ENCODE peak calls at places on chromosomes 11 and 22, in eight cellular contexts. P is transverse colon, A is esophagus muscularis mucosa, X is uterus, M is K562, I is H54, R is testis, S is right lobe of liver. W is an unnamed sample.

GRCh38 chr22:47586946-47587345 is 824.5 kb downstream of the TBC1D22A start:
- DNase-seq in M (no peak), R (no peak), I (no peak), X (no peak), S (no peak), P (no peak), A (no peak), W (no peak)

GRCh38 chr11:70675697-70676374 is 277.5 kb downstream of the CTTN start:
- DNase-seq in P (peak), M (peak), A (no peak), R (no peak), S (no peak), I (no peak), X (no peak), W (peak)

GRCh38 chr22:26406118-26406517 is 22.9 kb upstream of the ASPHD2 start:
- DNase-seq in X (no peak), I (no peak), R (peak), A (no peak), S (no peak), P (no peak), M (no peak), W (no peak)

GRCh38 chr22:26666035-26666338 is 8.6 kb downstream of the MIAT start:
- DNase-seq in X (no peak), A (no peak), S (no peak), R (no peak), P (no peak), M (no peak), I (no peak), W (no peak)

GRCh38 chr11:132028380-132029240 is 658.2 kb downstream of the NTM start:
- DNase-seq in M (peak), P (peak), A (peak), S (no peak), I (peak), R (no peak), X (no peak), W (peak)

GRCh38 chr11:120558754-120559431 is 47.3 kb downstream of the GRIK4 start:
- DNase-seq in S (no peak), M (no peak), R (no peak), I (no peak), A (no peak), P (no peak), X (no peak), W (no peak)

GRCh38 chr11:47494996-47495855 is 46.3 kb upstream of the RAPSN start:
- DNase-seq in R (no peak), X (no peak), S (no peak), M (no peak), I (no peak), A (no peak), P (no peak), W (peak)

GRCh38 chr11:20739004-20739612 is 69.7 kb downstream of the NELL1 start:
- DNase-seq in M (no peak), R (no peak), I (no peak), S (no peak), A (no peak), X (no peak), P (no peak), W (no peak)

GRCh38 chr11:12815150-12815523 is 140.9 kb downstream of the TEAD1 start:
- DNase-seq in M (no peak), X (no peak), R (no peak), I (no peak), A (no peak), P (no peak), S (no peak), W (no peak)

GRCh38 chr22:43529954-43530863 is 118.4 kb downstream of the MPPED1 start:
- DNase-seq in P (no peak), X (no peak), S (no peak), R (no peak), I (no peak), M (no peak), A (no peak), W (no peak)

GRCh38 chr22:44408227-44409192 is 89.5 kb downstream of the RTL6 start:
- DNase-seq in A (no peak), P (no peak), I (no peak), S (no peak), R (peak), X (no peak), M (no peak), W (no peak)

GRCh38 chr11:88051386-88051785 is 123.9 kb downstream of the RAB38 start:
- DNase-seq in R (no peak), I (no peak), P (no peak), M (no peak), X (no peak), A (no peak), S (no peak), W (no peak)

GRCh38 chr22:43363580-43364435 is 20.6 kb upstream of the SCUBE1 start:
- DNase-seq in X (no peak), M (no peak), S (no peak), A (no peak), R (no peak), I (no peak), P (no peak), W (no peak)

GRCh38 chr11:109808569-109808968 is 284.6 kb upstream of the ZC3H12C start:
- DNase-seq in S (no peak), M (no peak), R (no peak), A (no peak), P (no peak), X (no peak), I (no peak), W (peak)

GRCh38 chr22:21816787-21817496 is 50.5 kb downstream of the MAPK1 start:
- DNase-seq in A (no peak), S (no peak), R (no peak), I (peak), M (peak), P (no peak), X (no peak), W (peak)

GRCh38 chr11:123129920-123130319 is 65.1 kb downstream of the CLMP start:
- DNase-seq in P (no peak), A (no peak), M (no peak), S (no peak), X (no peak), R (no peak), I (no peak), W (no peak)

GRCh38 chr11:113581713-113582112 is 106.5 kb upstream of the DRD2 start:
- DNase-seq in R (no peak), X (no peak), M (no peak), S (no peak), A (peak), P (no peak), I (no peak), W (no peak)

GRCh38 chr11:105937738-105938137 is 84.3 kb downstream of the MSANTD4 start:
- DNase-seq in A (no peak), M (no peak), P (no peak), S (no peak), I (no peak), X (no peak), R (no peak), W (no peak)

GRCh38 chr11:71086687-71087258 is 165.6 kb downstream of the SHANK2 start:
- DNase-seq in A (no peak), X (no peak), M (peak), R (peak), P (no peak), S (peak), I (peak), W (no peak)

GRCh38 chr22:30444632-30445437 is 19.3 kb downstream of the MTFP1 start:
- DNase-seq in P (peak), M (peak), R (peak), A (no peak), X (no peak), I (no peak), S (no peak), W (peak)

DNA sequence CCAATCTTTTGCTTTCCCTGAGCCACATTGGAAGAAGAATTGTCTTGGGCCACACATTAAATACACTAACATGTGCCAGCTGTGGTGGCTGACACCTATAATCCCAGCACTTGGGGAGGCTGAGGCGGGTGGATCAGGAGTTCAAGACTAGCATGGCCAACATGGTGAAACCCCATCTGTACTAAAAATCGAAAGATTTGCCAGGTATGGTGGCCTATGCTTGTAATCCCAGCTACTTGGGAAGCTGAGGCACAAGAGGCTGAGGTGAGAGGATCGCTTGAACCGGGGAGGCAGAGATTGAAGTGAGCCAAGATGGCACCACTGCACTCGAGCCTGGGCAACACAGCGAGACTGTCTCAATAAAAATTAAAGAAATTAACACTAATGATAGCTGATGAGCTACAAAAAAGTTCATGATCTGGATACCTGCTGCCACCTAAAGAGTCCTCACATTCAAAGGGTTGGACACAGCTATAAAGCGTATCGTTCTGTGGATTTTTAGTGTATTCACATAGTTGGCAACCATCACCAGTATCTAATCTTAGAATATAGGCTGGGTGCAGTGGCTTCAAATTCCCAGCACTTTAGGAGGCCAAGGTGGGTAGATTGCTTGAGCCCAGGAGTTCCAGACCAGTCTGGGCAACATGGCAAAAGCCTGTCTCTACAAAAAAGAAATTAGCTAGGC is 3.4 kb upstream of the LDHC start:
- DNase-seq in M (no peak), P (no peak), R (no peak), S (no peak), A (no peak), X (no peak), I (no peak), W (no peak)
- TF ChIP-seq POLR2A in M (peak), P (no peak), R (no peak), S (no peak), A (no peak), X (no peak), I (no peak), W (no peak)

GRCh38 chr11:65802841-65803240 is 16.0 kb downstream of the OVOL1 start:
- DNase-seq in M (no peak), X (no peak), A (no peak), P (no peak), S (no peak), I (no peak), R (no peak), W (no peak)
- TF ChIP-seq POLR2A in M (no peak), X (no peak), A (no peak), P (no peak), S (no peak), I (no peak), R (no peak), W (no peak)

DNA sequence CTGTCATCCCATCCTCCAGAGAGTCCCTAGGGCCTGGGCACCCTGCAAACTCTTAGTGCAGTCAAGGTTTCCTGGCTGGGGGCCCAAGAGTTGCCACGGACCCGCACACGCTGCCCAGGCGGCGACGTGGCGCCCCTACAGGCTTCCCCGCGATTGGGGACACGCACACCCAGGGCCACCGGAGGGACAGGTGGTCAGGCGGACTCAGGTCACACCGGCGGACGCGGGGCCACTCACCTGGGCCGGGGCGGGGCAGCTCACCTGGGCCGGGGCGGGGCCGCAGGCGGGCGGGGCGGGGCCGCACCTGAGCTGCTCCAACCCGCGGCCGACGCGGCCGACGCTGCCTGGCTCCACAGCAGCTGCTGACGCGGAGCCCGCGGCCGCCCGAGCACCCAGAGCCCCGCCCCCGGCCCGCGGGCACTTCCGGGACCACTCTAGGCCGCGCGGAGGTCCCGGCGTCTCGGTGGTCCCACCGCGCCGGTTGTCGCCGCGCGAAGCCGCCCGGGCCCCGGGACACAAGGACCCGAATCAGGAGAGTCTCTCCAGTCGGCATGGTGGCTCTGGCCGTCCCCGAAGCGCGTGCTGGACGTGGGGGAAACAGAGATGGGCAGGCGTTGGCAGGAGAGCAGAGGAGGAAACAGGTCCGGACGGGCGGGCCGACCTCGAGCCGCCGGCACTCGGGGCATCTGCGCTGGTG is at the start of gene ZNF70:
- DNase-seq in R (peak), X (peak), A (no peak), S (peak), P (peak), I (peak), M (peak), W (peak)
- TF ChIP-seq POLR2A in R (peak), X (peak), A (peak), S (peak), P (peak), I (peak), M (peak), W (peak)

GRCh38 chr11:453564-453963 is 3.5 kb downstream of the PTDSS2 start:
- DNase-seq in S (no peak), A (no peak), M (no peak), X (no peak), I (no peak), R (no peak), P (no peak), W (no peak)
- TF ChIP-seq POLR2A in S (no peak), A (no peak), M (no peak), X (no peak), I (no peak), R (no peak), P (no peak), W (no peak)

GRCh38 chr11:134116210-134116609 is 47.3 kb downstream of the JAM3 start:
- DNase-seq in X (no peak), P (no peak), A (no peak), I (no peak), R (no peak), S (no peak), M (no peak), W (no peak)

GRCh38 chr11:134119094-134119493 is 50.2 kb downstream of the JAM3 start:
- DNase-seq in M (no peak), S (no peak), R (no peak), X (no peak), I (no peak), A (no peak), P (no peak), W (no peak)

GRCh38 chr11:134120921-134121526 is 52.2 kb downstream of the JAM3 start:
- DNase-seq in X (peak), A (no peak), P (no peak), R (peak), I (no peak), S (no peak), M (no peak), W (no peak)

GRCh38 chr11:134118016-134118415 is 49.1 kb downstream of the JAM3 start:
- DNase-seq in X (no peak), A (no peak), R (no peak), S (no peak), M (no peak), I (no peak), P (no peak), W (no peak)

GRCh38 chr11:134120143-134120850 is 51.4 kb downstream of the JAM3 start:
- DNase-seq in I (no peak), X (peak), S (no peak), R (peak), P (peak), A (peak), M (no peak), W (no peak)
- TF ChIP-seq POLR2A in I (no peak), X (peak), S (no peak), R (no peak), P (no peak), A (no peak), M (no peak), W (no peak)

DNA sequence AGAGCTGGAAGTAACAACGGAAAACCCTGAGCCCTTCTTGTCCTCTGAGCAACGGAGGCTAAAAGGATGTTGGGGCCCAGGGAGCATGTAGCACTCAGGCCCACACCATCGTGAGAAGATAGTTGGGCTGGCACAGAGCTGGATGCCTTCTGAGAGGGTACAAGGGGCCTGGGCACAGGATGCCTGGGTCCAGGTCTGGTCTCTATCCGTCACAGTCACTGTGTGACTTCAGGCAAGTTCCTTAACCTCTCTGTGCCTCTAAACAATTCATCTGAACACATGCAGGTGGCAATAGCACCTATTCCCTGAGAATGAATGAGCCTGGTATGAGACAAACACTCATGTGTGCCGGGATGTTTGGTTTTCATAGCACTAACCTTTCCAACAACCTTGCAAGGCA is 29.2 kb downstream of the MB start:
- DNase-seq in A (no peak), X (no peak), S (no peak), R (no peak), I (no peak), M (no peak), P (no peak), W (no peak)
- TF ChIP-seq POLR2A in A (no peak), X (no peak), S (no peak), R (no peak), I (no peak), M (no peak), P (no peak), W (no peak)

GRCh38 chr22:17114173-17114957 is 6.8 kb downstream of the TMEM121B start:
- DNase-seq in X (no peak), M (no peak), I (no peak), R (no peak), S (no peak), P (no peak), A (no peak), W (no peak)

GRCh38 chr22:17114958-17115235 is 6.3 kb downstream of the TMEM121B start:
- DNase-seq in A (no peak), R (no peak), I (no peak), X (no peak), S (no peak), P (no peak), M (no peak), W (no peak)

GRCh38 chr22:17115311-17115710 is 5.8 kb downstream of the TMEM121B start:
- DNase-seq in S (no peak), P (no peak), R (no peak), M (no peak), X (no peak), I (no peak), A (no peak), W (no peak)

GRCh38 chr22:17112491-17113042 is 8.6 kb downstream of the TMEM121B start:
- DNase-seq in I (no peak), R (no peak), M (no peak), S (no peak), A (no peak), P (no peak), X (no peak), W (no peak)

DNA sequence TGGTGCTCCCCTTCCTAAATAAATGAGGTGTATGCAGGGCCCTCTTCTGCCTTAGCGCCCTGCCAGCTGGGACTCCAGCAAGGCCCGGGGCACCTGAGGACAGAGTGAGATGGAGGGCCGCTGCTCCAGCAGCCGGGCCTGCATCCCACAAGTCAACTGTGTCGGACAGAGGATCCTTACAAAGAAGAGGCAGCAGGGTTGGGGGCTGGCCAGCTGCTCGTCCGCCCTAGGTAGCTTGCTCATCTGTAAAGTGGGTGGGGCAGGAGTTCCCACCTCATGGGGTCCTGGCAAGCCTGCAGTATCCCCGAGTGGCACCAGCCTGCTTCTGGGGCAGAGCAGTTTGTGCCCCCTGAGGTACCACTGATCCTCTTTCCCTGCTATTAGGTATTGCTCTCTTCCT is 7.6 kb downstream of the TMEM121B start:
- DNase-seq in R (no peak), A (no peak), I (no peak), P (no peak), S (no peak), M (no peak), X (no peak), W (no peak)
- TF ChIP-seq POLR2A in R (no peak), A (no peak), I (no peak), P (no peak), S (no peak), M (no peak), X (no peak), W (no peak)

DNA sequence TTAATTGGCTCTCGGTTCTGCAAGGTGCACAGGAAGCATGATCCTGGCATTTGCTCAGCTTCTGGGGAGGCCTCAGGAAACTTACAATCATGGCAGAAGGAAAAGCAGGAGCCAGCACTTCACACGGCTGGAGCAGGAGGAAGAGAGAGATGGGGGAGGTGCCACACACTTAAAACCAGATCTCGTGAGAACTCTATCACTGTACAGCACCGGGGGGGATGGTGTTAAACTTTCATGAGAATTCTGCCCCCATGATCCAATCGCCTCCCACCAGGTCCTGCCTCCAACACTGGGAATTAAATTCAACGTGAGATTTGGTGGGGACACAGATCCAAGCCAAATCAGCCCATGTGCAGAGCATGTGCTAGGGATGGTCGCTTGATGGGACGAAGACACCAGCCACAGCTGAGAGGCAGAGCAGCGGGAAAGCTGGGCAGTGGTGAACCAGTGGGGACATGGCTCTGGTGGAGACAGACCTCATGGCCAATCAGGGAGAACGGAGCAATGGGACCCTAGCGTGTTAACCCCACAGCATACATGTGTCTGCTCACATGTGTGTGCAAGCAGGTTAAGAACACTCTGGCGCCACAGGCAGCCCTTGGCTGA is 6.2 kb downstream of the TANGO2 start:
- DNase-seq in X (no peak), I (no peak), S (no peak), R (no peak), P (no peak), M (no peak), A (no peak), W (no peak)
- TF ChIP-seq POLR2A in X (no peak), I (no peak), S (no peak), R (no peak), P (no peak), M (no peak), A (no peak), W (no peak)